ENCODE peak calls at places on chromosomes 4 and X, in five cellular contexts. One of them, this sample, is unnamed.

GRCh38 chrX:130395341-130395740 is 6.4 kb upstream of the RBMX2 start:
- DNase-seq in dorsolateral prefrontal cortex: no peak
- DNase-seq in A549: no peak
- DNase-seq in astrocyte of the spinal cord: no peak
- DNase-seq in BE2C: no peak
- DNase-seq in this sample: no peak

GRCh38 chr4:166065324-166065723 is 192.3 kb downstream of the TLL1 start:
- DNase-seq in dorsolateral prefrontal cortex: no peak
- DNase-seq in A549: no peak
- DNase-seq in astrocyte of the spinal cord: no peak
- DNase-seq in BE2C: no peak
- DNase-seq in this sample: no peak

GRCh38 chr4:6688879-6689505 is 4.7 kb upstream of the S100P start:
- DNase-seq in astrocyte of the spinal cord: peak
- DNase-seq in BE2C: peak
- DNase-seq in dorsolateral prefrontal cortex: peak
- DNase-seq in A549: peak
- DNase-seq in this sample: no peak

GRCh38 chrX:136076942-136077341 is 70.4 kb upstream of the FHL1 start:
- DNase-seq in astrocyte of the spinal cord: no peak
- DNase-seq in dorsolateral prefrontal cortex: no peak
- DNase-seq in A549: no peak
- DNase-seq in BE2C: no peak
- DNase-seq in this sample: no peak

GRCh38 chr4:47483722-47484121 is 1.4 kb upstream of the ATP10D start:
- DNase-seq in BE2C: no peak
- DNase-seq in dorsolateral prefrontal cortex: no peak
- DNase-seq in A549: no peak
- DNase-seq in astrocyte of the spinal cord: no peak
- DNase-seq in this sample: no peak

GRCh38 chr4:148261861-148262260 is 180.4 kb downstream of the NR3C2 start:
- DNase-seq in dorsolateral prefrontal cortex: no peak
- DNase-seq in A549: no peak
- DNase-seq in astrocyte of the spinal cord: peak
- DNase-seq in BE2C: no peak
- DNase-seq in this sample: no peak

GRCh38 chr4:8330821-8331566 is 61.4 kb downstream of the HTRA3 start:
- DNase-seq in BE2C: peak
- DNase-seq in dorsolateral prefrontal cortex: peak
- DNase-seq in A549: no peak
- DNase-seq in astrocyte of the spinal cord: no peak
- DNase-seq in this sample: no peak

GRCh38 chr4:69823481-69824186 is 36.3 kb downstream of the SULT1E1 start:
- DNase-seq in BE2C: peak
- DNase-seq in A549: peak
- DNase-seq in dorsolateral prefrontal cortex: no peak
- DNase-seq in astrocyte of the spinal cord: peak
- DNase-seq in this sample: no peak

GRCh38 chr4:184330008-184330400 is 112.3 kb upstream of the ENPP6 start:
- DNase-seq in BE2C: no peak
- DNase-seq in A549: no peak
- DNase-seq in dorsolateral prefrontal cortex: no peak
- DNase-seq in astrocyte of the spinal cord: peak
- DNase-seq in this sample: no peak

GRCh38 chrX:106177106-106177981 is 9.2 kb downstream of the PWWP3B start:
- DNase-seq in astrocyte of the spinal cord: peak
- DNase-seq in A549: no peak
- DNase-seq in dorsolateral prefrontal cortex: peak
- DNase-seq in BE2C: peak
- DNase-seq in this sample: no peak

DNA sequence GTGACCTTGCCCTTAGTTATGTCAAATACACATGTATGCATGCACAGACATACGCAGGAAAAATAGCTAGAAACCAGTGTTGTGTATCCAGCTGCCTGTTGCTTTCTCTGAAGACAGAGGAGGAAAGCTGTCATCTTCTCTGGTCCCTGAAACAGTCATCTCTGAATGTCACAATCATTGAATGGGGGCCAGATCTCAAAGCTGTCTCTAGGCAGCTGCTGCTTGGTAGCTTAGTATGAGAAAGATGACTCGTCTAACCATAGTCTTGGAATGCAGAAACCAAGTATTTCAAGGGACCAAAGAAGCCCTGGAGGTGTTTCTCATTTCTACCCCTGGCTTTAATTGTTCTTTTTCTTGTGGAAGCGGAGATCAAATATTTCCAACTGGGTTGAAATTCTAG is 4.0 kb downstream of the GRIA3 start:
- DNase-seq in dorsolateral prefrontal cortex: no peak
- DNase-seq in astrocyte of the spinal cord: no peak
- DNase-seq in BE2C: no peak
- DNase-seq in A549: no peak
- DNase-seq in this sample: no peak
- H3K4me3 ChIP-seq in dorsolateral prefrontal cortex: peak
- H3K4me3 ChIP-seq in astrocyte of the spinal cord: no peak
- H3K4me3 ChIP-seq in BE2C: no peak
- H3K4me3 ChIP-seq in A549: no peak
- H3K4me3 ChIP-seq in this sample: no peak

DNA sequence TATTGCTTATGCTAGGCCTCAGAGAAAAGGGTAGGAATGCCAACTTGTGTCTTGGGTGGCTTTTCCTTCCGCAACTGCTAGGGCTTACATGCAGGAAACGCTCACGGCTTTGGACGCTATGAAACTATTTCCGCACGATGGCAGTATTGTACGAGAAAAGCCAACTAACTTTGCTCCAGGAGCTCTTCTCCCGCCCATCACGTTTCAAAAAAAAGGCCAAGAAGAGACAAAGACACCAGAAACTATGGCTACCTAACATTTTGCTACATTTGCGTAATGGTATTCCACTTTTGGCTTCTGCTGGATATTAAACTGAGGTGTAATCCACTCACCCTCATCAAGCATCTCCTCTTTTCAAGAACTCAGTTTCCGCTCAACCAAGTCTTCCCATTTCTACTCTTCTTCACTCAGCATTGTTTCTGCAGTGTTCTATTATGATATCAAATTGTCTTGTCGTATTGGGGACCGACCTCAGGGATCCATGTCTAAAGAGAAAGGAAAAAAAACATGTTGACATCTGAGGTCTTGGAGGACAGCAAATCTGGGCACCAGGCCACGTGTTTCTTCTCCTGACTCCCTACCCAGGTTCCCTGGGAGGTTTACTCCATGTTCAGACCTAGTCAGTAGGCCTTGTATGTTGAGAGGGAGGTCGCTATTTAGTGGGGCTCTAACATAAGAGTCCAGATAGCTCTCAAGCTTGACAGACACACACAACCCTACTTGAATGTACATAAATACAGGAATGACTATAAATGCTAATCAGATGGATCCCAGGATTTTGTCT is 239.4 kb upstream of the STK26 start:
- DNase-seq in BE2C: no peak
- DNase-seq in dorsolateral prefrontal cortex: peak
- DNase-seq in astrocyte of the spinal cord: peak
- DNase-seq in A549: peak
- DNase-seq in this sample: no peak
- H3K4me3 ChIP-seq in BE2C: no peak
- H3K4me3 ChIP-seq in dorsolateral prefrontal cortex: peak
- H3K4me3 ChIP-seq in astrocyte of the spinal cord: peak
- H3K4me3 ChIP-seq in A549: peak
- H3K4me3 ChIP-seq in this sample: no peak

GRCh38 chr4:24508541-24508940 is 75.8 kb downstream of the DHX15 start:
- DNase-seq in dorsolateral prefrontal cortex: no peak
- DNase-seq in BE2C: no peak
- DNase-seq in astrocyte of the spinal cord: no peak
- DNase-seq in A549: no peak
- DNase-seq in this sample: no peak

GRCh38 chr4:24513718-24514117 is 70.6 kb downstream of the DHX15 start:
- DNase-seq in A549: no peak
- DNase-seq in astrocyte of the spinal cord: no peak
- DNase-seq in dorsolateral prefrontal cortex: no peak
- DNase-seq in BE2C: no peak
- DNase-seq in this sample: no peak

GRCh38 chr4:24511371-24512063 is 72.8 kb downstream of the DHX15 start:
- DNase-seq in A549: no peak
- DNase-seq in astrocyte of the spinal cord: no peak
- DNase-seq in dorsolateral prefrontal cortex: peak
- DNase-seq in BE2C: no peak
- DNase-seq in this sample: no peak

GRCh38 chr4:24507439-24507838 is 76.9 kb downstream of the DHX15 start:
- DNase-seq in dorsolateral prefrontal cortex: no peak
- DNase-seq in A549: no peak
- DNase-seq in astrocyte of the spinal cord: no peak
- DNase-seq in BE2C: no peak
- DNase-seq in this sample: no peak

DNA sequence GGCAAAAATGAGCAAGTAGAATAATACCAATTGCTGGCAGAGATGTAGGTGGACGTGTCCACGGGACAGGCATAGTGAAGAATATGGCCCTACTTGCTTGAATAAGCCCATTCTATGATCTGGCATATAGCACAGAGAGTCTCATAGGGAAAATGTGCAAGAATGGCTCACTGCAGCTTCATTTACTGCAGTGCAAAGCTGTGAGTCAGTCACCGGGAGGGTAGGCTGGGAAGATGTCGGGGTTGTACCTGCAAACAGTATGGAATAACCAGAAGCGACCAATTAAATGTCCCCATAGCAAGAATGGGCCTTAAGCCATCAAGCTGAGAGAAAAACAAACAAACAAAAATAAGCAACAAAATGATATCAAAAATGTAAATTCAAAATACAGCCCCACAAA is 74.3 kb downstream of the DHX15 start:
- DNase-seq in A549: no peak
- DNase-seq in astrocyte of the spinal cord: no peak
- DNase-seq in dorsolateral prefrontal cortex: no peak
- DNase-seq in BE2C: no peak
- DNase-seq in this sample: no peak
- H3K4me3 ChIP-seq in A549: no peak
- H3K4me3 ChIP-seq in astrocyte of the spinal cord: no peak
- H3K4me3 ChIP-seq in dorsolateral prefrontal cortex: no peak
- H3K4me3 ChIP-seq in BE2C: no peak
- H3K4me3 ChIP-seq in this sample: no peak

DNA sequence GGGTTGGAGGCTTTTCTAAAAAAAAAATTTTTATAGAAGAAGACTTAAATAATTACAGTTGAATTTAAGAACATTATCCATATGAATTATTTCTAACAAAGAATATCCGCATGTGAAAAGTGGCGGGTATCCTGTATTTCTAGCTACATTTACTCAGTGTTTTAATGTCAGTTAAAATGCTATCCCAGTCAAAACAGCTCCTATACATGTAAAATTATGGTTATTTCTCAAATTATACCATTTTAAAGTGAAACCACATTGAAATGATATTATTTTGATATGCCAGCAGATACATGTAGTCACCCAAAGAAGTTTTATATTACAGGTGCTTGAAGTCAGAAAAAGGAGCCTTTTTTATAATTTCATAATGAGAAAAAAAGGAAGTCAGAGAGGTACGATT is 168.5 kb upstream of the ATOH1 start:
- DNase-seq in astrocyte of the spinal cord: no peak
- DNase-seq in dorsolateral prefrontal cortex: no peak
- DNase-seq in BE2C: no peak
- DNase-seq in A549: no peak
- DNase-seq in this sample: no peak
- H3K4me3 ChIP-seq in astrocyte of the spinal cord: no peak
- H3K4me3 ChIP-seq in dorsolateral prefrontal cortex: no peak
- H3K4me3 ChIP-seq in BE2C: no peak
- H3K4me3 ChIP-seq in A549: no peak
- H3K4me3 ChIP-seq in this sample: no peak

DNA sequence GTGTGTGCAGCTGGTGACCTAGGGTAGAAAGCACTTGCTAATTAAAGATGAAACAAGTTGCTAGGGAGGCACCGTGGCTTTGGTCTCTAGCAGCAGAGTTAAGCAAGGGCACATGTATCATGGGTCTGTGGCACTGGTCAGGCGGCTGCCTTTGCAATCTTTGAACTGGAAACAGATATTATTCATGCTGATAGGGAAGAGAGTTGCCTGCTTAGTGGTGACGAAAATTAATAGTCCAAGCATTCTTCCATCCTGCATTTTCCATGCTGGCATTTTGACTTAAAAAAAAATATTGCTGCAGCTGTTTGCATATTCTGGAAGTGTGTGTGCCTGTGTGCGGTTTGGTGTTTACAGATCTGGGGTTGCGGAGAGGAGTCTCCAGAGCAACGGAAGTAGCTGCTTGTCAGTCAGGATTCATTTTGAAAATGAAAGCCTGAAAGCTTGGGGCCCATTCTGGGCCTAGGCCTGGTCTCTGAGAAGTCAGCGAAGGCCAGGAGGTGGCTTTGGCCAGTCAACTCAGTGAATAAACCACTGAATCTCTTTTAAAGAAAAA is 2.3 kb upstream of the SOWAHD start:
- DNase-seq in A549: no peak
- DNase-seq in astrocyte of the spinal cord: no peak
- DNase-seq in BE2C: no peak
- DNase-seq in dorsolateral prefrontal cortex: peak
- DNase-seq in this sample: no peak
- H3K4me3 ChIP-seq in A549: no peak
- H3K4me3 ChIP-seq in astrocyte of the spinal cord: no peak
- H3K4me3 ChIP-seq in BE2C: no peak
- H3K4me3 ChIP-seq in dorsolateral prefrontal cortex: no peak
- H3K4me3 ChIP-seq in this sample: no peak

DNA sequence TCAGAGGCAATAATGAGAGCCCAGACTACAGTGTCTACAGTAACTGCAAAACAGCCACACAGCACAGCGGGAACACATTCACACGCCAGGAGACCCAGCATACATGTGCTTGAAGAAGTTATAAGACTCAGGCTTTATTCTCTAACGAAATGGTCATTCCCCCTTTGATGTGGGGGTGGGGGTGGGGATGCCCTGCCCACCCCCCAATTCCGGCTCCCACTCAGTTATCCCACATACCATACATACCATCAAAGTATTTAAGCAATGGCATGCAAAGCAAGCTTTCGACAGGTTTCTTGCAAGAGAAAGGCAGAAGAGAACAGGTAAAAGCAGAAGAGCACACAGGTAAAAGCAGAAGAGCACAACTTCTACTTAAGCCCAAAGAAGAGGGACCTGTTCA is 3.6 kb downstream of the MECP2 start:
- DNase-seq in dorsolateral prefrontal cortex: no peak
- DNase-seq in BE2C: no peak
- DNase-seq in A549: no peak
- DNase-seq in astrocyte of the spinal cord: no peak
- DNase-seq in this sample: no peak
- H3K4me3 ChIP-seq in dorsolateral prefrontal cortex: peak
- H3K4me3 ChIP-seq in BE2C: no peak
- H3K4me3 ChIP-seq in A549: no peak
- H3K4me3 ChIP-seq in astrocyte of the spinal cord: no peak
- H3K4me3 ChIP-seq in this sample: peak

DNA sequence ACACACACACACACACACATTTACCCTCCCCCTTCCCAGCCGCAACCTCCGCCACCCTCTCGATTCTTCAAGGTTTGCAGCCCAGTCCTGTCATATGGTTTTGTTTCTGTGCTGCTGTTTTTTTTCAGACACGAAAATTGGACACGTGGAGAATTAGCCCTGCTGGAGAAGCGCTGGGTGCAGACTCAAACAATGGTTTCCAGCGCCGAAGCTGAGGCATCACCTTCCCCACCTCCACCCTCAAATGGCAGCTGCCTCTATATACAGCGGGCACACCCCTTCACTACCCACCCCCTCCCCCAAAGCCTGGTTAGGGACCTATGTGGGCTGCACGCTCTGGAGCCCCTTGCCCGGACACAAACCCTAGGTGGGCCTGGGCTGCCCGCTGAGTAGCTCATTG is 87.9 kb downstream of the BCOR start:
- DNase-seq in astrocyte of the spinal cord: no peak
- DNase-seq in dorsolateral prefrontal cortex: no peak
- DNase-seq in A549: no peak
- DNase-seq in BE2C: no peak
- DNase-seq in this sample: no peak
- H3K4me3 ChIP-seq in astrocyte of the spinal cord: no peak
- H3K4me3 ChIP-seq in dorsolateral prefrontal cortex: no peak
- H3K4me3 ChIP-seq in A549: no peak
- H3K4me3 ChIP-seq in BE2C: peak
- H3K4me3 ChIP-seq in this sample: no peak